ENCODE peak calls at places on chromosome 10, in eight cellular contexts. V, X, N, C, Z, Q, F and E are unnamed samples.

GRCh38 chr10:3552281-3552680 is 232.7 kb downstream of the KLF6 start:
- DNase-seq in N (no peak), Q (no peak), C (no peak), X (no peak), F (no peak), Z (no peak), V (no peak), E (no peak)

GRCh38 chr10:6579193-6579903 is 728 bp downstream of the PRKCQ start:
- DNase-seq in Z (no peak), N (no peak), Q (no peak), F (peak), C (no peak), V (no peak), X (peak), E (no peak)

GRCh38 chr10:43871545-43871944 is 222.9 kb upstream of the ZNF32 start:
- DNase-seq in Q (no peak), Z (no peak), V (no peak), X (no peak), C (no peak), F (no peak), N (no peak), E (no peak)

GRCh38 chr10:69892436-69893215 is 90.9 kb downstream of the COL13A1 start:
- DNase-seq in F (no peak), N (no peak), V (no peak), Z (no peak), X (no peak), Q (no peak), C (no peak), E (no peak)

GRCh38 chr10:32147730-32148129 is 91.5 kb upstream of the KIF5B start:
- DNase-seq in Q (no peak), F (no peak), Z (no peak), V (no peak), X (no peak), C (no peak), N (no peak), E (no peak)

GRCh38 chr10:98074315-98074911 is 44.0 kb upstream of the CRTAC1 start:
- DNase-seq in Z (no peak), Q (no peak), N (no peak), F (no peak), X (peak), V (no peak), C (peak), E (no peak)

GRCh38 chr10:69624245-69624786 is 5.7 kb upstream of the FAM241B start:
- DNase-seq in V (no peak), Z (no peak), F (no peak), Q (no peak), X (no peak), C (no peak), N (no peak), E (no peak)

GRCh38 chr10:6405713-6406112 is 174.4 kb downstream of the PRKCQ start:
- DNase-seq in Q (no peak), F (no peak), V (no peak), Z (no peak), N (no peak), X (no peak), C (no peak), E (no peak)

GRCh38 chr10:80713398-80713928 is 175.8 kb downstream of the SH2D4B start:
- DNase-seq in Q (no peak), N (no peak), C (no peak), X (no peak), V (no peak), F (no peak), Z (no peak), E (no peak)

GRCh38 chr10:69466158-69466490 is 14.9 kb downstream of the TSPAN15 start:
- DNase-seq in N (peak), X (no peak), V (no peak), F (no peak), Q (no peak), C (no peak), Z (no peak), E (no peak)

GRCh38 chr10:123888751-123889150 is 2.9 kb downstream of the CPXM2 start:
- DNase-seq in X (no peak), F (no peak), C (no peak), N (no peak), Z (no peak), V (no peak), Q (no peak), E (no peak)

GRCh38 chr10:37700886-37701780 is 156.3 kb downstream of the ZNF248 start:
- DNase-seq in Z (no peak), F (no peak), X (no peak), V (no peak), C (no peak), N (peak), Q (no peak), E (no peak)

GRCh38 chr10:84837877-84838276 is 509.5 kb downstream of the CCSER2 start:
- DNase-seq in X (no peak), Z (peak), V (no peak), F (no peak), C (no peak), Q (no peak), N (no peak), E (peak)

GRCh38 chr10:97673736-97674525 is 13.1 kb downstream of the AVPI1 start:
- DNase-seq in Q (no peak), V (no peak), X (peak), C (no peak), F (no peak), N (peak), Z (no peak), E (no peak)

GRCh38 chr10:84375881-84376280 is 47.5 kb downstream of the CCSER2 start:
- DNase-seq in Q (no peak), X (no peak), Z (no peak), V (no peak), F (no peak), C (no peak), N (no peak), E (no peak)

GRCh38 chr10:30349967-30350735 is 1.1 kb upstream of the MTPAP start:
- DNase-seq in N (peak), X (no peak), Q (no peak), F (no peak), V (no peak), Z (no peak), C (no peak), E (peak)

GRCh38 chr10:46022978-46023702 is 7.3 kb downstream of the NCOA4 start:
- DNase-seq in F (peak), N (peak), C (peak), X (peak), V (peak), Q (peak), Z (peak), E (peak)

GRCh38 chr10:97540669-97541500 is 31.7 kb upstream of the ANKRD2 start:
- DNase-seq in F (no peak), Z (peak), X (no peak), C (no peak), Q (no peak), V (no peak), N (no peak), E (no peak)